ENCODE peak calls at places on chromosome 9, in seven cellular contexts. I is AG04450, T is epithelial cell of esophagus, D is mucosa of descending colon, Y is fibroblast of lung, C is cardiac fibroblast, R is choroid plexus epithelial cell. X is an unnamed sample.

GRCh38 chr9:74006935-74007334 is 490.2 kb upstream of the RORB start:
- DNase-seq in I (no peak), Y (no peak), R (peak; percentile 74), D (no peak), T (peak; percentile 62), C (peak; percentile 35), X (peak; percentile 42)

GRCh38 chr9:72422214-72422613 is 57.2 kb upstream of the ZFAND5 start:
- DNase-seq in T (no peak), R (no peak), I (no peak), C (no peak), Y (no peak), D (no peak), X (peak; percentile 11)

GRCh38 chr9:2496934-2497333 is 124.7 kb upstream of the VLDLR start:
- DNase-seq in Y (no peak), D (no peak), I (no peak), R (no peak), T (no peak), C (no peak), X (no peak)

GRCh38 chr9:105500108-105500766 is 52.4 kb downstream of the FSD1L start:
- DNase-seq in Y (no peak), T (peak; percentile 2), I (no peak), C (peak; percentile 16), R (peak; percentile 58), D (no peak), X (no peak)

GRCh38 chr9:34450644-34451043 is 7.7 kb downstream of the FAM219A start:
- DNase-seq in I (no peak), C (no peak), D (no peak), Y (no peak), R (no peak), T (no peak), X (no peak)

GRCh38 chr9:133822439-133823065 is 84.4 kb upstream of the SARDH start:
- DNase-seq in T (no peak), I (no peak), C (no peak), R (no peak), D (no peak), Y (no peak), X (no peak)

GRCh38 chr9:104810421-104811339 is 46.8 kb downstream of the NIPSNAP3B start:
- DNase-seq in D (peak; percentile 56), T (peak; percentile 43), C (no peak), R (peak; percentile 65), Y (peak; percentile 28), I (no peak), X (peak; percentile 14)

GRCh38 chr9:614421-614820 is 227.1 kb upstream of the DMRT1 start:
- DNase-seq in R (no peak), T (no peak), I (no peak), Y (no peak), C (peak; percentile 23), D (no peak), X (no peak)

GRCh38 chr9:71549023-71549422 is 219.3 kb downstream of the CEMIP2 start:
- DNase-seq in T (no peak), Y (no peak), R (no peak), I (no peak), D (no peak), C (no peak), X (no peak)

GRCh38 chr9:113963017-113963620 is 87.0 kb downstream of the ZNF618 start:
- DNase-seq in I (no peak), C (peak; percentile 71), R (peak; percentile 80), D (no peak), T (peak; percentile 71), Y (peak; percentile 71), X (peak; percentile 76)

GRCh38 chr9:11158676-11159075 is 545.9 kb upstream of the PTPRD start:
- DNase-seq in R (peak; percentile 1), I (no peak), T (peak; percentile 38), D (no peak), Y (no peak), C (no peak), X (no peak)

GRCh38 chr9:113310538-113310937 is 7.4 kb upstream of the RNF183 start:
- DNase-seq in C (peak; percentile 62), I (no peak), Y (no peak), D (no peak), T (no peak), R (peak; percentile 13), X (peak; percentile 10)

GRCh38 chr9:136640176-136641086 is 22.3 kb upstream of the EGFL7 start:
- DNase-seq in Y (no peak), D (no peak), I (no peak), T (no peak), R (no peak), C (no peak), X (peak; percentile 23)

GRCh38 chr9:26971721-26972120 is 15.5 kb downstream of the IFT74 start:
- DNase-seq in D (no peak), R (no peak), I (no peak), T (peak; percentile 65), C (no peak), Y (no peak), X (no peak)

GRCh38 chr9:26973989-26974388 is 17.8 kb downstream of the IFT74 start:
- DNase-seq in R (no peak), Y (no peak), T (no peak), C (no peak), D (no peak), I (no peak), X (no peak)

GRCh38 chr9:26974927-26975326 is 18.7 kb downstream of the IFT74 start:
- DNase-seq in R (no peak), T (no peak), D (no peak), I (no peak), C (no peak), Y (no peak), X (no peak)

DNA sequence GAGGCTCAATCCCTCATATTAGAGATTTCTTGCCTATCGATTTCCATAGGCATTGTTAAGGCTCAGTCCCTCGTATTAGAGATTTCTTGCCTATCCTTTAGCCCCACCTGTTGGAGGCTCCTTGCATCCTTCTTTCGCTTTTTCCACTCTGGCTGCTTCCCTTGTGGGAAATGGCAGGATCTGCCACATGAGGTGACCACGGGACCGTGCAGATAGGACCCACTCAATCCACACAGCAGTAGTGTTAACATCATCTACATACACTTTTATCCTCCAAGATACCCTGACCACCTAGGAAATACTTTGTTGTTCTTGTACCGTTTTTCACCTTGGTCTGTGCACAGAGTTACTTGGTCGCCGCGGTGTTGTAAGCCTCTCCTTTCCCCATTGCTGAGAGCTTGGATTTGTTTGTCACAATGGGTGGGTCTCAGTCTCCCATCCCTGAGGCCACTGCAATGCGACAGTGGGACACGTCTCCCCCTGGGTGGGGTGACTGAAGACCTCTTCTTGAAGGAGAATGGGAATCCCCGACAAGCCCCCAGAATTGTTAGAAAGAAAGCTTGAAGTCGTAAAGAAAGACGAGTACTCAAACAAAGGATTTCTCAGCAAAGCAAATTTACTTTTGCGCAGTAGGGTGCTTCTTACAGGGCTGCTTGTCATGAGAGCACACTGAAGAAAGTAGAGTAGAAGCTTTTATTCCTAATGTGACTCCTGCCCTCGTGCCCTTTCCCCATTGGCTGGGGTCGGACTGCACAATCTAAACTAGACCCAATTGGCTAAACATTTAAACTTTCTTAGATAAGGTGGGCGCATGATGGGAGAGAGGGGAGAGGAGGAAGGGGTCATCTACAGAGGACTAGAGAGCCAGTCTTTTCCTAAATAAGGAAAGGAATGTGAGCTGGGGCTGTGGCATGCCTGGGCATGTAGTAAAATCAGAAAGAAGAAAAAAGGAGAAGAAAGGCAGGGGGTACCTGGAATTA is 19.8 kb downstream of the IFT74 start:
- DNase-seq in I (no peak), T (peak; percentile 37), Y (peak; percentile 51), D (no peak), C (peak; percentile 57), R (peak; percentile 76), X (peak; percentile 63)
- TF ChIP-seq CTCF in I (peak; percentile 58), T (peak; percentile 31), Y (peak; percentile 52), D (no peak), C (peak; percentile 68), R (peak; percentile 80), X (peak; percentile 73)

GRCh38 chr9:131677445-131678180 is 62.3 kb downstream of the RAPGEF1 start:
- DNase-seq in D (no peak), I (peak; percentile 48), T (peak; percentile 40), C (peak; percentile 71), R (peak; percentile 77), Y (peak; percentile 80), X (peak; percentile 87)

GRCh38 chr9:131675437-131676022 is 64.3 kb downstream of the RAPGEF1 start:
- DNase-seq in D (no peak), R (no peak), Y (no peak), C (no peak), T (no peak), I (no peak), X (no peak)

GRCh38 chr9:131677051-131677444 is 62.8 kb downstream of the RAPGEF1 start:
- DNase-seq in D (no peak), I (no peak), T (no peak), R (peak; percentile 54), C (peak; percentile 49), Y (no peak), X (no peak)

GRCh38 chr9:131674425-131675421 is 65.2 kb downstream of the RAPGEF1 start:
- DNase-seq in Y (no peak), T (no peak), D (no peak), R (no peak), I (no peak), C (no peak), X (no peak)

GRCh38 chr9:131676431-131676972 is 63.4 kb downstream of the RAPGEF1 start:
- DNase-seq in I (no peak), R (no peak), C (no peak), T (no peak), D (no peak), Y (no peak), X (no peak)
- H3K4me3 ChIP-seq in I (no peak overlapping the region), R (no peak overlapping the region), C (no peak overlapping the region), T (no peak overlapping the region), D (no peak overlapping the region), Y (no peak overlapping the region), X (no peak overlapping the region)

GRCh38 chr9:124776952-124777645 is at the start of gene OLFML2A:
- DNase-seq in D (peak; percentile 55), T (peak; percentile 32), Y (no peak), I (no peak), C (no peak), R (no peak), X (no peak)
- TF ChIP-seq CTCF in D (no peak), T (no peak), Y (peak; percentile 10), I (peak; percentile 42), C (no peak), R (peak; percentile 20), X (peak; percentile 41)

GRCh38 chr9:131404987-131405386 is 11.1 kb downstream of the PRRC2B start:
- DNase-seq in I (no peak), D (no peak), Y (no peak), C (no peak), R (no peak), T (no peak), X (no peak)
- H3K4me3 ChIP-seq in I (peak overlapping the region; percentile 4), D (no peak overlapping the region), Y (no peak overlapping the region), C (no peak overlapping the region), R (no peak overlapping the region), T (no peak overlapping the region), X (no peak overlapping the region)

DNA sequence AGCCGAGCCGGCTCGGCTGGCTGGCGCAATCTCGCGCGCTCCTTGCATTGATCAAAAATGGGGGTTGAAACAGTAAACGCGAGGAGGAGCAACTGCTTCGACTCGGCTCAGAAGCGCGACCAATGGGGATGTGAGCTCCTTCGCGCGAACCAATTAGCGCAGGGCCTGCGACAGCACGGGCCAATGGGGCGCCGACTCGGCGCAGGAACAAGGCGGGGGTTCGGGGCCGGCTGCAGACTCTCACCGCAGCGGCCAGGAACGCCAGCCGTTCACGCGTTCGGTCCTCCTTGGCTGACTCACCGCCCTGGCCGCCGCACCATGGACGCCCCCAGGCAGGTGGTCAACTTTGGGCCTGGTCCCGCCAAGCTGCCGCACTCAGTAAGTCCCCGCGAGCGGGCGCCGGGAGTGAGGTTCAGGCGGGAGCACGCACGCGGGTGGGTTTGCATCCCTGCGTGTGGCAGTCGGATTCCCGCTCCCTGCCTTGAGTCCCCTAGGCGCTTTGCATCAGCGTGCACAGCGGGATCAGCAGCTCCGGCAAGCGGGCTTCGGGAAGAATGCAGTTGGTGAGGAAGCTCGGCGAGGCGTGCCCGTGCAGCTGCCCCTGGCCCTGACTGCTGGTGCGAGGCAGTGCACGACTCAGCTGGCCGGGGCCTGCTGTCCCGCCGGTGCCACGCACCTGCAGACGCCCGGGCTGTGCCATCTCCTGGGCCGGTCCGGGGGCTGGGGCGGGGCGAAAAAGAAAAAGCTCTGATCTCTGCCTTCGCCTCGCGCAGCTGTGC is at the start of gene PSAT1:
- DNase-seq in C (peak; percentile 95), T (peak; percentile 99), Y (peak; percentile 98), R (peak; percentile 99), I (peak; percentile 96), D (peak; percentile 91), X (peak; percentile 97)
- TF ChIP-seq CTCF in C (no peak), T (no peak), Y (no peak), R (no peak), I (peak; percentile 10), D (no peak), X (no peak)

X was measured in fibroblast of villous mesenchyme.